ENCODE peak calls at places on chromosomes 3 and 15, in seven cellular contexts. D is glutamatergic neuron, C is AG04449, E is heart left ventricle, F is AG09319, V is colonic mucosa, I is upper lobe of right lung. W is an unnamed sample.
A peak's percentile ranks its signal among the peaks of the same experiment; 100 is the strongest.

GRCh38 chr3:141367038-141367730 is 1.1 kb upstream of the ZBTB38 start:
- DNase-seq in D (no peak), C (peak; percentile 100), E (no peak), F (peak; percentile 97), V (no peak), I (no peak), W (no peak)

GRCh38 chr15:74569731-74570070 is 28.7 kb downstream of the ARID3B start:
- DNase-seq in D (no peak), C (no peak), E (no peak), F (no peak), V (no peak), I (no peak), W (no peak)

GRCh38 chr15:84741151-84741550 is 7.2 kb upstream of the ZNF592 start:
- DNase-seq in D (no peak), C (no peak), E (no peak), F (no peak), V (peak; percentile 83), I (no peak), W (no peak)

GRCh38 chr3:52046186-52046913 is 10.0 kb downstream of the DUSP7 start:
- DNase-seq in D (no peak), C (peak; percentile 98), E (no peak), F (peak; percentile 76), V (no peak), I (no peak), W (no peak)

GRCh38 chr3:42758126-42758525 is 14.9 kb downstream of the CCDC13 start:
- DNase-seq in D (no peak), C (no peak), E (no peak), F (no peak), V (no peak), I (no peak), W (no peak)

GRCh38 chr15:95558131-95558530 is 772.4 kb upstream of the NR2F2 start:
- DNase-seq in D (no peak), C (no peak), E (no peak), F (no peak), V (no peak), I (no peak), W (no peak)

GRCh38 chr3:67863869-67864268 is 209.5 kb upstream of the SUCLG2 start:
- DNase-seq in D (no peak), C (no peak), E (no peak), F (no peak), V (no peak), I (no peak), W (no peak)

GRCh38 chr15:83166218-83166617 is 41.4 kb downstream of the HDGFL3 start:
- DNase-seq in D (no peak), C (no peak), E (no peak), F (no peak), V (no peak), I (no peak), W (no peak)

GRCh38 chr15:32994810-32995424 is 199.6 kb downstream of the FMN1 start:
- DNase-seq in D (no peak), C (no peak), E (no peak), F (no peak), V (no peak), I (no peak), W (no peak)

GRCh38 chr15:63052961-63053698 is 10.6 kb downstream of the TPM1 start:
- DNase-seq in D (no peak), C (no peak), E (peak; percentile 70), F (no peak), V (peak; percentile 59), I (no peak), W (no peak)

GRCh38 chr15:90895571-90896117 is 7.5 kb upstream of the MAN2A2 start:
- DNase-seq in D (peak; percentile 46), C (no peak), E (peak; percentile 36), F (no peak), V (no peak), I (no peak), W (peak; percentile 62)
- TF ChIP-seq CTCF in D (peak; percentile 34), C (no peak), E (no peak), F (no peak), V (no peak), I (no peak), W (peak; percentile 43)

DNA sequence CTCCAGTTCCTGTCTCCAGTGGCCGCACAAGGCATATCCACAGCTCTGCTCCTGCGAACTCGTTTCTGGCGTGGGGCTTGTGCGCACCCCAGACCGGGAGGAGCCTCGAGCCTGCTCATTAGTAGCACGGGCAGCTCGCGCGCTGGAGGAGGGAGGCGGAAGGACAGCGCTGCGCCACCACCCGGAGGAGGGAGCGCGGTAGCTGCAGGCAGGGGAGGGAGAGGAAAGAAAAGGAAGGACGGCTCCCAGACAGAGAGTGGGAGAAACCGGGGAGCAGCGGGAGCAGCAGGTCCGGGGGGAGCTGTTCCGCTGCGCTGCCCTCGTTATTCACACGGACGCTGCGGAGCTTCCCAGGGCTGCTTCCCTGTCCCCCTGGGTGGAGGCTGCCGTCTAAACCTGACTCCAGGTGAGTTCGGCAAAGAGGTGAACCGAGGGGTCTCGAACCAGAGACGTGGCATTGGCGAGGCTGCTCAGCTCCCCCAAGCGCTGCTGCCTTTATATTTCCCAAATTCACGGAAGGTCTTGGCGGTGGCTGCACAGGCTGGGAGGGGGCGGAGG is 121.3 kb upstream of the ZNF717 start:
- DNase-seq in D (peak; percentile 84), C (no peak), E (no peak), F (no peak), V (no peak), I (peak; percentile 70), W (peak; percentile 90)
- TF ChIP-seq CTCF in D (peak; percentile 11), C (peak; percentile 11), E (no peak), F (no peak), V (no peak), I (no peak), W (peak; percentile 64)

DNA sequence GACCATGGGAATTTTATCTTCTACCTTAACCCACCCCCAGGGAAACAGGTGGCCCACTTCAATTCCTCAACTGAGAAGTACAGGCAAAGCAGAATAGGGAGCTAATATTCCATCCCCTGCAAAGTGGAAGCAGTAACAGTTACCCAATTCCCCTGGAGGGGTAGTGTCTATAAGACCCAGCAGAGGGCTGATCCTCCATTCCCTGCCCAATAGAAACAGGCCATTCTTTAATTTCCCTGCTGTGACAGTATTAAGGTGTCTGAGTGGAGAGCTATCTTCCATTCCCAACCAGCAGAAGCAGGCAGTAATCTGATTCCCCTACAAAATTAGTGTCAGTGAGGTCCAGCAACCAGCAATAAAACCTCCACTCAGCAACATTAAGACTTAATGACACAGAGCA is 219.8 kb downstream of the ULK4 start:
- DNase-seq in D (no peak), C (no peak), E (no peak), F (no peak), V (no peak), I (no peak), W (no peak)
- TF ChIP-seq CTCF in D (no peak), C (no peak), E (no peak), F (no peak), V (no peak), I (no peak), W (no peak)

GRCh38 chr3:20668411-20668810 is 482.4 kb upstream of the SGO1 start:
- DNase-seq in D (peak; percentile 20), C (no peak), E (no peak), F (no peak), V (no peak), I (no peak), W (no peak)
- TF ChIP-seq CTCF in D (no peak), C (no peak), E (no peak), F (no peak), V (no peak), I (no peak), W (peak; percentile 29)

DNA sequence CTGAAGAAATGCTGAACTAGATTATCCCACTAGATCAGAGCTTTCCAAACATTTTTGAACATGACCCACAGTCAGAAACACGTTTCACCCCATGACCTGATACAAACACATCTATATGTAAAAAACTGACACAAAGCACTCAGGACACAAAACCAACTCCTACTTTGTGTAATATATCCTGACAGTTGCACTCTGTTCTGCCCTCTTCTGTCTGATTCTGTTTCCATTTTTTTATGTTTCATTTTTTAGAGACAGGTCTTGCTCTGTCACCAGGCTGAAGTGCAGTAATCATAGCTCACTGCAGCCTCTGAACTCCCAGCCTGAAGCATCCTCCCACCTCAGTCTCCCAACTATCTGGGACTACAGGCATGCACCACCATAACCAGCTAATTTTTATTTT is 15.8 kb upstream of the RFTN1 start:
- DNase-seq in D (no peak), C (no peak), E (no peak), F (no peak), V (no peak), I (no peak), W (no peak)
- TF ChIP-seq CTCF in D (no peak), C (no peak), E (no peak), F (no peak), V (no peak), I (no peak), W (peak; percentile 70)

GRCh38 chr3:40780801-40781406 is 256.1 kb downstream of the ZNF621 start:
- DNase-seq in D (peak; percentile 43), C (no peak), E (peak; percentile 76), F (peak; percentile 2), V (no peak), I (no peak), W (no peak)
- TF ChIP-seq CTCF in D (no peak), C (no peak), E (no peak), F (no peak), V (no peak), I (no peak), W (peak; percentile 27)

DNA sequence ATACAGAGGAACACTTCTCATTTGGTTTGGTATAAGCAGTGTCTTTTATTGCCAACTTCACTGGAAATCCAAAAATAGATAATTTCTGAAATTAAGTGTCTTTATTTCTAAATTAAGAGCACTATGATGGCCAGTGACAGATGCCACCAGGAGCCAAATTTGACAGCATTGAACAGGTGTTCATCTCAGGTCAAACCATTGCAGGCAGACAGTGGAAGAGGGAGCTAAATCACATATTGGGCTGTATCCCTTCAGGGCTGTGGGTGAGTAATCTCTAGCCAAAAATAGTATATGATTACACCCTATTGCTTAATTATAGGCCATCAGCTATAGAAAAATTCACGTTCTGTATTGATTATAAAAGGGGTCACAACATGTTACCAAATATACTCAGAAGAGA is 457.7 kb downstream of the NAALADL2 start:
- DNase-seq in D (no peak), C (no peak), E (no peak), F (no peak), V (no peak), I (no peak), W (no peak)
- TF ChIP-seq CTCF in D (no peak), C (no peak), E (no peak), F (no peak), V (no peak), I (no peak), W (no peak)

W was measured in chondrocyte.